ENCODE peak calls at places on chromosome 16, in four cellular contexts. One of them, this sample, is unnamed.

GRCh38 chr16:66717112-66717675 is 20.7 kb upstream of the CMTM4 start:
- DNase-seq in HCT116: no peak
- DNase-seq in mammary epithelial cell: no peak
- DNase-seq in neuronal stem cell: no peak
- DNase-seq in this sample: peak

GRCh38 chr16:71722801-71723536 is 1.5 kb downstream of the PHLPP2 start:
- DNase-seq in HCT116: peak
- DNase-seq in mammary epithelial cell: peak
- DNase-seq in neuronal stem cell: peak
- DNase-seq in this sample: peak

GRCh38 chr16:57600048-57600835 is 28.2 kb upstream of the ADGRG1 start:
- DNase-seq in HCT116: peak
- DNase-seq in mammary epithelial cell: peak
- DNase-seq in neuronal stem cell: peak
- DNase-seq in this sample: no peak

GRCh38 chr16:77794586-77794985 is 6.2 kb downstream of the VAT1L start:
- DNase-seq in HCT116: no peak
- DNase-seq in mammary epithelial cell: peak
- DNase-seq in neuronal stem cell: no peak
- DNase-seq in this sample: peak

GRCh38 chr16:48829361-48829760 is 219.4 kb upstream of the N4BP1 start:
- DNase-seq in HCT116: no peak
- DNase-seq in mammary epithelial cell: no peak
- DNase-seq in neuronal stem cell: no peak
- DNase-seq in this sample: no peak

GRCh38 chr16:14427371-14427948 is 202.6 kb downstream of the PARN start:
- DNase-seq in HCT116: no peak
- DNase-seq in mammary epithelial cell: peak
- DNase-seq in neuronal stem cell: no peak
- DNase-seq in this sample: no peak

GRCh38 chr16:54210437-54211081 is 76.0 kb downstream of the IRX3 start:
- DNase-seq in HCT116: no peak
- DNase-seq in mammary epithelial cell: no peak
- DNase-seq in neuronal stem cell: no peak
- DNase-seq in this sample: no peak

GRCh38 chr16:65888201-65888600 is 478.3 kb upstream of the CDH5 start:
- DNase-seq in HCT116: no peak
- DNase-seq in mammary epithelial cell: no peak
- DNase-seq in neuronal stem cell: no peak
- DNase-seq in this sample: no peak

GRCh38 chr16:13835935-13836334 is 84.0 kb upstream of the ERCC4 start:
- DNase-seq in HCT116: no peak
- DNase-seq in mammary epithelial cell: no peak
- DNase-seq in neuronal stem cell: no peak
- DNase-seq in this sample: no peak

GRCh38 chr16:11389631-11390565 is 44.6 kb downstream of the RMI2 start:
- DNase-seq in HCT116: no peak
- DNase-seq in mammary epithelial cell: no peak
- DNase-seq in neuronal stem cell: no peak
- DNase-seq in this sample: no peak

GRCh38 chr16:66054095-66054494 is 312.4 kb upstream of the CDH5 start:
- DNase-seq in HCT116: no peak
- DNase-seq in mammary epithelial cell: no peak
- DNase-seq in neuronal stem cell: no peak
- DNase-seq in this sample: no peak

GRCh38 chr16:19323596-19323995 is 38.1 kb downstream of the CLEC19A start:
- DNase-seq in HCT116: no peak
- DNase-seq in mammary epithelial cell: no peak
- DNase-seq in neuronal stem cell: no peak
- DNase-seq in this sample: no peak

GRCh38 chr16:21185659-21186325 is 25.6 kb downstream of the ZP2 start:
- DNase-seq in HCT116: no peak
- DNase-seq in mammary epithelial cell: no peak
- DNase-seq in neuronal stem cell: no peak
- DNase-seq in this sample: no peak

GRCh38 chr16:14202095-14202494 is 131.0 kb downstream of the MRTFB start:
- DNase-seq in HCT116: no peak
- DNase-seq in mammary epithelial cell: no peak
- DNase-seq in neuronal stem cell: no peak
- DNase-seq in this sample: no peak

GRCh38 chr16:57341062-57341440 is 17.5 kb upstream of the CCL22 start:
- DNase-seq in HCT116: no peak
- DNase-seq in mammary epithelial cell: no peak
- DNase-seq in neuronal stem cell: no peak
- DNase-seq in this sample: no peak

GRCh38 chr16:82700541-82701240 is 73.9 kb downstream of the CDH13 start:
- DNase-seq in HCT116: no peak
- DNase-seq in mammary epithelial cell: no peak
- DNase-seq in neuronal stem cell: no peak
- DNase-seq in this sample: peak

GRCh38 chr16:2692948-2693651 is 10.8 kb downstream of the KCTD5 start:
- DNase-seq in HCT116: no peak
- DNase-seq in mammary epithelial cell: no peak
- DNase-seq in neuronal stem cell: no peak
- DNase-seq in this sample: peak

GRCh38 chr16:22684282-22685161 is 129.4 kb upstream of the HS3ST2 start:
- DNase-seq in HCT116: no peak
- DNase-seq in mammary epithelial cell: no peak
- DNase-seq in neuronal stem cell: no peak
- DNase-seq in this sample: no peak

GRCh38 chr16:59535298-59535697 is 801.2 kb upstream of the GOT2 start:
- DNase-seq in HCT116: no peak
- DNase-seq in mammary epithelial cell: no peak
- DNase-seq in neuronal stem cell: no peak
- DNase-seq in this sample: no peak

GRCh38 chr16:87138316-87138715 is 178.9 kb downstream of the C16orf95 start:
- DNase-seq in HCT116: no peak
- DNase-seq in mammary epithelial cell: no peak
- DNase-seq in neuronal stem cell: no peak
- DNase-seq in this sample: no peak

GRCh38 chr16:82936941-82937551 is 310.3 kb downstream of the CDH13 start:
- DNase-seq in HCT116: no peak
- DNase-seq in mammary epithelial cell: peak
- DNase-seq in neuronal stem cell: no peak
- DNase-seq in this sample: peak

GRCh38 chr16:4263504-4264436 is 9.1 kb downstream of the TFAP4 start:
- DNase-seq in HCT116: peak
- DNase-seq in mammary epithelial cell: no peak
- DNase-seq in neuronal stem cell: peak
- DNase-seq in this sample: peak

GRCh38 chr16:68234188-68235104 is 1.5 kb downstream of the ESRP2 start:
- DNase-seq in HCT116: peak
- DNase-seq in mammary epithelial cell: peak
- DNase-seq in neuronal stem cell: no peak
- DNase-seq in this sample: peak

GRCh38 chr16:30858111-30858495 is 35.8 kb downstream of the BCL7C start:
- DNase-seq in HCT116: no peak
- DNase-seq in mammary epithelial cell: no peak
- DNase-seq in neuronal stem cell: no peak
- DNase-seq in this sample: no peak

GRCh38 chr16:20866161-20866772 is 33.9 kb downstream of the DCUN1D3 start:
- DNase-seq in HCT116: peak
- DNase-seq in mammary epithelial cell: peak
- DNase-seq in neuronal stem cell: peak
- DNase-seq in this sample: peak

GRCh38 chr16:55100100-55100499 is 169.4 kb downstream of the IRX5 start:
- DNase-seq in HCT116: no peak
- DNase-seq in mammary epithelial cell: no peak
- DNase-seq in neuronal stem cell: no peak
- DNase-seq in this sample: no peak

DNA sequence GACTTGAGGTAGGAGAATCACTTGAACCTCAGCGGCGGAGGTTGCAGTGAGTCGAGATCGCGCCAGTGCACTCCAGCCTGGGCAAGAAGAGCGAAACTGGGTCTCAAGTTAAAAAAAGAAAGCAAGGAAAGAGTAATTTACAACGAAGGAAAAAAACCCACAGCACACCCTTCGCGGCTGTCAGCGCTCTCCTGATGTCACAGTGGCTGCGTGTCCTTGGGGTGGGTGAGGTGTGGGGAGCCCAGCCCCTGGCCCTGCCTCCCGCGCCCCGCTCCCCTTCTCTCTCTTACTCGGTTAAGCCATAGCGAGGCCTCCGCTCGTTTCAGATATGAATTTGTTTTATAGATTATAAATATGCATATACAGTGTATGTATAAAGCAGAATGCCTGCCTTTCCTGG is 740 bp upstream of the JPT2 start:
- DNase-seq in HCT116: no peak
- DNase-seq in mammary epithelial cell: no peak
- DNase-seq in neuronal stem cell: no peak
- DNase-seq in this sample: no peak
- H3K4me2 ChIP-seq in HCT116: peak
- H3K4me2 ChIP-seq in mammary epithelial cell: peak
- H3K4me2 ChIP-seq in neuronal stem cell: no peak
- H3K4me2 ChIP-seq in this sample: peak

GRCh38 chr16:75250809-75251279 is 580 bp downstream of the BCAR1 start:
- DNase-seq in HCT116: no peak
- DNase-seq in mammary epithelial cell: no peak
- DNase-seq in neuronal stem cell: no peak
- DNase-seq in this sample: no peak

GRCh38 chr16:75250089-75250808 is 1.2 kb downstream of the BCAR1 start:
- DNase-seq in HCT116: no peak
- DNase-seq in mammary epithelial cell: no peak
- DNase-seq in neuronal stem cell: no peak
- DNase-seq in this sample: no peak

GRCh38 chr16:75252946-75253911 is 1.8 kb upstream of the BCAR1 start:
- DNase-seq in HCT116: no peak
- DNase-seq in mammary epithelial cell: no peak
- DNase-seq in neuronal stem cell: peak
- DNase-seq in this sample: peak

GRCh38 chr16:75251280-75252048 is at the start of gene BCAR1:
- DNase-seq in HCT116: no peak
- DNase-seq in mammary epithelial cell: peak
- DNase-seq in neuronal stem cell: peak
- DNase-seq in this sample: peak

GRCh38 chr16:75252049-75252864 is 833 bp upstream of the BCAR1 start:
- DNase-seq in HCT116: no peak
- DNase-seq in mammary epithelial cell: no peak
- DNase-seq in neuronal stem cell: no peak
- DNase-seq in this sample: no peak
- H3K27ac ChIP-seq in HCT116: peak
- H3K27ac ChIP-seq in mammary epithelial cell: peak
- H3K27ac ChIP-seq in neuronal stem cell: peak
- H3K27ac ChIP-seq in this sample: peak

GRCh38 chr16:53059672-53060071 is 4.9 kb downstream of the CHD9 start:
- DNase-seq in HCT116: no peak
- DNase-seq in mammary epithelial cell: no peak
- DNase-seq in neuronal stem cell: no peak
- DNase-seq in this sample: peak
- H3K4me2 ChIP-seq in HCT116: no peak
- H3K4me2 ChIP-seq in mammary epithelial cell: no peak
- H3K4me2 ChIP-seq in neuronal stem cell: no peak
- H3K4me2 ChIP-seq in this sample: no peak

GRCh38 chr16:88452485-88453216 is 429 bp upstream of the ZFPM1 start:
- DNase-seq in HCT116: peak
- DNase-seq in mammary epithelial cell: peak
- DNase-seq in neuronal stem cell: peak
- DNase-seq in this sample: peak

GRCh38 chr16:88451586-88452484 is 1.2 kb upstream of the ZFPM1 start:
- DNase-seq in HCT116: peak
- DNase-seq in mammary epithelial cell: no peak
- DNase-seq in neuronal stem cell: no peak
- DNase-seq in this sample: no peak

GRCh38 chr16:88454315-88455057 is 1.4 kb downstream of the ZFPM1 start:
- DNase-seq in HCT116: no peak
- DNase-seq in mammary epithelial cell: peak
- DNase-seq in neuronal stem cell: no peak
- DNase-seq in this sample: no peak

GRCh38 chr16:88453621-88454314 is 688 bp downstream of the ZFPM1 start:
- DNase-seq in HCT116: no peak
- DNase-seq in mammary epithelial cell: peak
- DNase-seq in neuronal stem cell: no peak
- DNase-seq in this sample: no peak

DNA sequence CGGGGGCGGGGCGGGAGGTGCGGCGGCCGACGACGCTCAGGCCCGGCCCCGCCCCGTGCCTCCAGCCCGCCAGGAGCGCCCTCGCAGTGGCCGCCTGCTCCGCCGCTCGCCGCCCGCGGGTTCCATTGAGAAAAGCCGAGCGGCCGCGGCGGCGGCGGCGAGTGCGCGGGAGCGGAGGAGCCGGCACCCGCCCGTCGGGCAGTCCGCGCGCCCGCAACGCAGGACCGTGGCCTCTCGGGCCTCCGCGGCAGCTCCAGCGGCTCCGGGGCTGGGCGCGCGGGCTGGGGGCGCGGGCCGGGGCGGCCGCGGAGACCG is at the start of gene ZFPM1:
- DNase-seq in HCT116: no peak
- DNase-seq in mammary epithelial cell: no peak
- DNase-seq in neuronal stem cell: no peak
- DNase-seq in this sample: no peak
- H3K27ac ChIP-seq in HCT116: peak
- H3K27ac ChIP-seq in mammary epithelial cell: no peak
- H3K27ac ChIP-seq in neuronal stem cell: peak
- H3K27ac ChIP-seq in this sample: peak

GRCh38 chr16:85607331-85607765 is 5.8 kb upstream of the GSE1 start:
- DNase-seq in HCT116: no peak
- DNase-seq in mammary epithelial cell: no peak
- DNase-seq in neuronal stem cell: peak
- DNase-seq in this sample: no peak
- H3K4me2 ChIP-seq in HCT116: no peak
- H3K4me2 ChIP-seq in mammary epithelial cell: no peak
- H3K4me2 ChIP-seq in neuronal stem cell: peak
- H3K4me2 ChIP-seq in this sample: peak

GRCh38 chr16:84535408-84535807 is 30.9 kb upstream of the MEAK7 start:
- DNase-seq in HCT116: no peak
- DNase-seq in mammary epithelial cell: no peak
- DNase-seq in neuronal stem cell: no peak
- DNase-seq in this sample: no peak

GRCh38 chr16:84537431-84538151 is 33.1 kb upstream of the MEAK7 start:
- DNase-seq in HCT116: no peak
- DNase-seq in mammary epithelial cell: no peak
- DNase-seq in neuronal stem cell: no peak
- DNase-seq in this sample: no peak

GRCh38 chr16:84534815-84535214 is 30.4 kb upstream of the MEAK7 start:
- DNase-seq in HCT116: no peak
- DNase-seq in mammary epithelial cell: no peak
- DNase-seq in neuronal stem cell: no peak
- DNase-seq in this sample: no peak

GRCh38 chr16:84538441-84538840 is 34.0 kb upstream of the MEAK7 start:
- DNase-seq in HCT116: no peak
- DNase-seq in mammary epithelial cell: no peak
- DNase-seq in neuronal stem cell: no peak
- DNase-seq in this sample: no peak

DNA sequence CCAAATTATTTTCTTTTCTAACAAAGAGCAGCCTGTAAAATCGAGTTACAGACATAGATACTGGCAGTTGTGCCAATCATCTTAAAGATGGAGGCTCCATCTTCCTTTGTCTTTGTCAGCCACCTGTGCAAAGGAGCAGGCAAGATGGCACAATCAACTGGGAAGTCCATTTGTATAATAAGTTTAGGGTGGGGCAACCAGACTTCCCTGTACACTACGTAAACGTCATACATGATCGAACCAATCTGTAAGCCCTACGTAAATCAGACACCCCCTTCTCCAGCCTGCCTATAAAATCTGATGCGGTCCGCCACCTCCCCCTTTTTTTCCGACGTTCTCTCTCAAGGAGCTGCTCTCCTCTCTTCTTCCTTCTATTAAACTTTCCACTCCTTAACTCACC is 31.4 kb upstream of the MEAK7 start:
- DNase-seq in HCT116: no peak
- DNase-seq in mammary epithelial cell: no peak
- DNase-seq in neuronal stem cell: no peak
- DNase-seq in this sample: no peak
- H3K27ac ChIP-seq in HCT116: no peak
- H3K27ac ChIP-seq in mammary epithelial cell: no peak
- H3K27ac ChIP-seq in neuronal stem cell: no peak
- H3K27ac ChIP-seq in this sample: no peak

This sample was measured in fibroblast of lung.